ENCODE peak calls at places on chromosomes 6 and 20, in five cellular contexts. F is CD8-positive, alpha-beta T cell; S is endothelial cell of umbilical vein; B is breast epithelium; Z is ovary. A is an unnamed sample.

GRCh38 chr6:143966291-143966690 is 41.8 kb downstream of the PLAGL1 start:
- DNase-seq in F (no peak), S (no peak), B (no peak), Z (no peak), A (no peak)

GRCh38 chr6:154354265-154354777 is 2.3 kb downstream of the IPCEF1 start:
- DNase-seq in F (no peak), S (no peak), B (no peak), Z (no peak), A (no peak)

GRCh38 chr20:11193241-11193640 is 519.4 kb upstream of the JAG1 start:
- DNase-seq in F (no peak), S (no peak), B (no peak), Z (no peak), A (no peak)

GRCh38 chr6:165662671-165663282 is at the start of gene PDE10A:
- DNase-seq in F (no peak), S (peak; percentile 57), B (no peak), Z (peak; percentile 51), A (no peak)

GRCh38 chr6:33118525-33119123 is 42.8 kb downstream of the HLA-DPB1 start:
- DNase-seq in F (peak; percentile 30), S (peak; percentile 57), B (no peak), Z (no peak), A (no peak)

GRCh38 chr20:13990465-13990864 is at the start of gene SEL1L2:
- DNase-seq in F (no peak), S (no peak), B (no peak), Z (no peak), A (no peak)

GRCh38 chr20:44624743-44625271 is 26.7 kb downstream of the ADA start:
- DNase-seq in F (no peak), S (no peak), B (no peak), Z (no peak), A (no peak)

GRCh38 chr6:70706491-70707123 is 38.9 kb downstream of the SMAP1 start:
- DNase-seq in F (peak; percentile 20), S (peak; percentile 60), B (no peak), Z (no peak), A (no peak)

GRCh38 chr20:23193985-23194384 is 107.9 kb upstream of the CD93 start:
- DNase-seq in F (no peak), S (no peak), B (no peak), Z (no peak), A (no peak)

GRCh38 chr6:129871220-129871619 is 10.1 kb upstream of the TMEM244 start:
- DNase-seq in F (no peak), S (no peak), B (no peak), Z (no peak), A (no peak)

GRCh38 chr6:145252737-145253136 is 482.6 kb downstream of the EPM2A start:
- DNase-seq in F (no peak), S (no peak), B (no peak), Z (no peak), A (no peak)

GRCh38 chr6:25173951-25174474 is 105.2 kb upstream of the CARMIL1 start:
- DNase-seq in F (no peak), S (peak; percentile 93), B (no peak), Z (no peak), A (no peak)

GRCh38 chr6:1711136-1711535 is 101.4 kb downstream of the FOXC1 start:
- DNase-seq in F (no peak), S (no peak), B (no peak), Z (no peak), A (no peak)

GRCh38 chr20:50141018-50141675 is 12.4 kb downstream of the PEDS1 start:
- DNase-seq in F (no peak), S (no peak), B (no peak), Z (no peak), A (no peak)

GRCh38 chr20:51650685-51651134 is 108.2 kb upstream of the NFATC2 start:
- DNase-seq in F (no peak), S (peak; percentile 85), B (no peak), Z (no peak), A (no peak)

GRCh38 chr6:158414900-158415299 is 102.6 kb downstream of the TULP4 start:
- DNase-seq in F (no peak), S (no peak), B (no peak), Z (no peak), A (no peak)

GRCh38 chr20:41462372-41463161 is 95.9 kb upstream of the EMILIN3 start:
- DNase-seq in F (no peak), S (no peak), B (no peak), Z (no peak), A (peak; percentile 19)

GRCh38 chr6:39965716-39966115 is 31.5 kb upstream of the MOCS1 start:
- DNase-seq in F (no peak), S (no peak), B (no peak), Z (no peak), A (no peak)

GRCh38 chr6:137767465-137767864 is 99.6 kb upstream of the TNFAIP3 start:
- DNase-seq in F (no peak), S (no peak), B (no peak), Z (no peak), A (no peak)

GRCh38 chr6:169803816-169804340 is 52.5 kb downstream of the ERMARD start:
- DNase-seq in F (no peak), S (no peak), B (no peak), Z (no peak), A (no peak)

GRCh38 chr6:25427549-25427948 is 148.4 kb downstream of the CARMIL1 start:
- DNase-seq in F (no peak), S (no peak), B (no peak), Z (no peak), A (no peak)

GRCh38 chr20:53287357-53288042 is 306.1 kb downstream of the ZNF217 start:
- DNase-seq in F (no peak), S (no peak), B (no peak), Z (no peak), A (no peak)

GRCh38 chr20:53294804-53295203 is 298.8 kb downstream of the ZNF217 start:
- DNase-seq in F (no peak), S (no peak), B (no peak), Z (no peak), A (no peak)

GRCh38 chr20:53296451-53297153 is 297.0 kb downstream of the ZNF217 start:
- DNase-seq in F (no peak), S (no peak), B (no peak), Z (no peak), A (no peak)

GRCh38 chr20:53292347-53292746 is 301.3 kb downstream of the ZNF217 start:
- DNase-seq in F (no peak), S (no peak), B (no peak), Z (no peak), A (no peak)

DNA sequence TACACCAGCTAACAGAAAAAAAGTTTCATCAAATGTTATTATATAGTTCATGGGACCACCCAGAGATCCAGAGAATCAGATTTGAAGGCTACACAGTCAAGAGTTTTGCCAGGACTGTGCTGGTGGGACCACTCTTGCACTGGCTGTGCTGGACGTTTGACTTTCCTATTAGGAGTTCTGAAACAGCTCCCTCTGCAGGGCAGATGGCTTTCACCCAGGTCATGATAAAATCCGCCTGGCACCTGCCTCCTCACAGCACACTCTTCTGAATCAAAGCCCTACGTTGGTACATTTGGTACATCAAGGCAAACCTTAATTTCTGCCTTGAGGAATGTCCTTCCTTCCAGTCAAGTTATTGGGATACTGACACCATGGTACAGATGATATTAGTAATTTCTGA is 302.1 kb downstream of the ZNF217 start:
- DNase-seq in F (no peak), S (no peak), B (no peak), Z (no peak), A (no peak)
- TF ChIP-seq CTCF in F (no peak), S (no peak), B (no peak), Z (no peak), A (peak; percentile 54)

DNA sequence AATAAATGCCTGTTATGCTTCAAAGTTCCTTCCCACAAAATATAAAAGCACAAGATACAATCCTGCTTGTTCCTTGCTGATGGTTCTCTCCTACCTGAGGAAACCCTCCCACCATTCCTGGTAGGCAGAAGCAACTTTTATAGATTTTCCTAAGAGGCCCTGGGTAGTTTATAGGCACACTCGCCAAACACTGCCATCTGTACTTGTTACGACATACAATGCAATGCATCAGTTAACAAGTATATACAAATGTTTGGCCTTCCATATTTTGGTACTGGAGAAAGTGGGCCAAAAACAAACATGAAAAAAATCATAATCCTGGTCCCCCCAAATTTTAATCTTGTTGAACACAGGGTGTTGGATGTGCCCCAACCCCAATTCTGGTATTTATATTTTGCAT is 16.6 kb downstream of the MCM9 start:
- DNase-seq in F (no peak), S (no peak), B (no peak), Z (no peak), A (no peak)
- H3K4me3 ChIP-seq in F (no peak overlapping the region), S (no peak overlapping the region), B (no peak overlapping the region), Z (no peak overlapping the region), A (no peak overlapping the region)

DNA sequence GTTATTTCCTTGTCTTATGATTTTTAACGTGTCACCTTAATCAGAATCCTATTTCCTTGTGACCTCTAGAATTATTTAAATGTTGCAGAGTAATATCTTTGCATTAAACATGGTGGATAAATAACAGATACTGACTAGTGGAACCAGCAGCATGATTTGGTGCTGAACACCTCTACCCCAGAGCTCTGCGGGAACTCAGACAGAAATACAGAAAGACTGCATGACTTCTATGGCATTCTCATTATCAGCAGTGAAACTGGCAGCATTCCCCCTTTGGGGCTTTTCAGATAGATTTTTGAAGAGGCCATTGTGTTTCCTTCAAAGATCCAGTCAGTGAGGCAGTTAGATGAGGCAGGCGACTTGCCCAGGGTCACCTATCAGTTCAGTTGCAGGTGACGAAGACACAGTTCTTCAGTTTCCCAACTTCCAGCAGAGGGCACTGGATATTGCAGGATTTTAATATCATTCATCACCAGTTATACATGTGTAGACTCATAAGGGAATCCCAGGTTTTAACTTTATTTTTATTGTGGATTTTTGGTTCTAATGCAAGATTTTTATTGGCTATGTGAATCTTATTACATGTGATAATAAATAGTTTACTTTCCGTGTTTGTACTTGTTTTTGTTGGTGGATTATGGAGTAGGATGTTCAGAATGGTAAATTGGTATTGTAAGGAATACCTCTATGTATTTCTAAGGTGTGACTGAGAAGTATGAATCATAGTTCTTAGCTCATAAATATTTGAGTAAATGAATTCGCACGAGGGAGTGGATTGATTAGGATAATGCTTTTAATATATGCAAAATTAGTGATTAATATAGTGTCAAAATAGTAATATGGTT is 81.3 kb downstream of the AFDN start:
- DNase-seq in F (no peak), S (peak; percentile 15), B (no peak), Z (no peak), A (no peak)
- TF ChIP-seq CTCF in F (no peak), S (peak; percentile 15), B (peak; percentile 40), Z (no peak), A (peak; percentile 21)

GRCh38 chr6:85456782-85457181 is 6.9 kb downstream of the NT5E start:
- DNase-seq in F (no peak), S (no peak), B (no peak), Z (no peak), A (no peak)

GRCh38 chr6:85459224-85459901 is 9.5 kb downstream of the NT5E start:
- DNase-seq in F (no peak), S (peak; percentile 68), B (no peak), Z (no peak), A (no peak)

GRCh38 chr6:85458184-85458583 is 8.3 kb downstream of the NT5E start:
- DNase-seq in F (no peak), S (no peak), B (no peak), Z (no peak), A (no peak)

GRCh38 chr6:85460154-85460950 is 10.5 kb downstream of the NT5E start:
- DNase-seq in F (no peak), S (peak; percentile 91), B (no peak), Z (no peak), A (no peak)

GRCh38 chr6:85458782-85459181 is 8.9 kb downstream of the NT5E start:
- DNase-seq in F (no peak), S (peak; percentile 36), B (no peak), Z (no peak), A (no peak)
- H3K4me3 ChIP-seq in F (no peak overlapping the region), S (no peak overlapping the region), B (no peak overlapping the region), Z (no peak overlapping the region), A (no peak overlapping the region)

GRCh38 chr20:35329435-35330139 is 37.4 kb upstream of the FAM83C start:
- DNase-seq in F (peak; percentile 10), S (no peak), B (no peak), Z (no peak), A (peak; percentile 21)
- TF ChIP-seq CTCF in F (no peak), S (peak; percentile 69), B (no peak), Z (no peak), A (peak; percentile 75)